ENCODE peak calls at places on chromosome 22, in four cellular contexts. One of them, this sample, is unnamed.

GRCh38 chr22:41780714-41781507 is 19.6 kb upstream of the CCDC134 start:
- DNase-seq in Kasumi-1: peak
- DNase-seq in activated T-cell treated with anti-CD3 and anti-CD28 coated beads for 24 hours: peak
- DNase-seq in AG08395: peak
- DNase-seq in this sample: no peak

GRCh38 chr22:49892226-49892899 is 25.9 kb downstream of the ALG12 start:
- DNase-seq in Kasumi-1: no peak
- DNase-seq in AG08395: no peak
- DNase-seq in activated T-cell treated with anti-CD3 and anti-CD28 coated beads for 24 hours: no peak
- DNase-seq in this sample: no peak

GRCh38 chr22:31912402-31912733 is 32.0 kb upstream of the YWHAH start:
- DNase-seq in Kasumi-1: no peak
- DNase-seq in AG08395: peak
- DNase-seq in activated T-cell treated with anti-CD3 and anti-CD28 coated beads for 24 hours: no peak
- DNase-seq in this sample: no peak

GRCh38 chr22:20031732-20032406 is 11.0 kb downstream of the TANGO2 start:
- DNase-seq in Kasumi-1: no peak
- DNase-seq in AG08395: no peak
- DNase-seq in activated T-cell treated with anti-CD3 and anti-CD28 coated beads for 24 hours: no peak
- DNase-seq in this sample: no peak

GRCh38 chr22:38187413-38188212 is 6.0 kb upstream of the PLA2G6 start:
- DNase-seq in AG08395: no peak
- DNase-seq in Kasumi-1: no peak
- DNase-seq in activated T-cell treated with anti-CD3 and anti-CD28 coated beads for 24 hours: no peak
- DNase-seq in this sample: no peak

GRCh38 chr22:19522190-19522880 is 1.9 kb downstream of the CLDN5 start:
- DNase-seq in activated T-cell treated with anti-CD3 and anti-CD28 coated beads for 24 hours: no peak
- DNase-seq in Kasumi-1: no peak
- DNase-seq in AG08395: no peak
- DNase-seq in this sample: no peak

GRCh38 chr22:37181681-37182080 is 6.4 kb downstream of the C1QTNF6 start:
- DNase-seq in Kasumi-1: no peak
- DNase-seq in AG08395: no peak
- DNase-seq in activated T-cell treated with anti-CD3 and anti-CD28 coated beads for 24 hours: no peak
- DNase-seq in this sample: no peak

GRCh38 chr22:21928048-21928447 is 24.6 kb downstream of the PPM1F start:
- DNase-seq in Kasumi-1: no peak
- DNase-seq in activated T-cell treated with anti-CD3 and anti-CD28 coated beads for 24 hours: no peak
- DNase-seq in AG08395: no peak
- DNase-seq in this sample: no peak

GRCh38 chr22:47145883-47146282 is 383.4 kb downstream of the TBC1D22A start:
- DNase-seq in Kasumi-1: no peak
- DNase-seq in AG08395: no peak
- DNase-seq in activated T-cell treated with anti-CD3 and anti-CD28 coated beads for 24 hours: no peak
- DNase-seq in this sample: no peak

GRCh38 chr22:35392357-35392756 is 7.6 kb upstream of the MCM5 start:
- DNase-seq in activated T-cell treated with anti-CD3 and anti-CD28 coated beads for 24 hours: no peak
- DNase-seq in Kasumi-1: no peak
- DNase-seq in AG08395: no peak
- DNase-seq in this sample: no peak

GRCh38 chr22:26893034-26893710 is 235.8 kb downstream of the MIAT start:
- DNase-seq in activated T-cell treated with anti-CD3 and anti-CD28 coated beads for 24 hours: no peak
- DNase-seq in Kasumi-1: no peak
- DNase-seq in AG08395: no peak
- DNase-seq in this sample: no peak

GRCh38 chr22:31618057-31618456 is 44.0 kb downstream of the PISD start:
- DNase-seq in activated T-cell treated with anti-CD3 and anti-CD28 coated beads for 24 hours: no peak
- DNase-seq in AG08395: no peak
- DNase-seq in Kasumi-1: no peak
- DNase-seq in this sample: no peak

GRCh38 chr22:48705159-48705916 is 1122.3 kb downstream of the BRD1 start:
- DNase-seq in activated T-cell treated with anti-CD3 and anti-CD28 coated beads for 24 hours: no peak
- DNase-seq in AG08395: no peak
- DNase-seq in Kasumi-1: no peak
- DNase-seq in this sample: no peak

GRCh38 chr22:33931406-33931805 is 11.1 kb upstream of the LARGE1 start:
- DNase-seq in activated T-cell treated with anti-CD3 and anti-CD28 coated beads for 24 hours: no peak
- DNase-seq in Kasumi-1: no peak
- DNase-seq in AG08395: no peak
- DNase-seq in this sample: no peak

GRCh38 chr22:49618689-49618953 is 209.1 kb downstream of the BRD1 start:
- DNase-seq in activated T-cell treated with anti-CD3 and anti-CD28 coated beads for 24 hours: no peak
- DNase-seq in Kasumi-1: no peak
- DNase-seq in AG08395: no peak
- DNase-seq in this sample: no peak

GRCh38 chr22:49212002-49212401 is 615.7 kb downstream of the BRD1 start:
- DNase-seq in activated T-cell treated with anti-CD3 and anti-CD28 coated beads for 24 hours: no peak
- DNase-seq in Kasumi-1: no peak
- DNase-seq in AG08395: no peak
- DNase-seq in this sample: no peak

GRCh38 chr22:38347944-38348750 is 30.9 kb upstream of the CSNK1E start:
- DNase-seq in AG08395: no peak
- DNase-seq in activated T-cell treated with anti-CD3 and anti-CD28 coated beads for 24 hours: no peak
- DNase-seq in Kasumi-1: no peak
- DNase-seq in this sample: no peak

GRCh38 chr22:44722611-44723010 is 20.6 kb downstream of the PRR5 start:
- DNase-seq in AG08395: no peak
- DNase-seq in activated T-cell treated with anti-CD3 and anti-CD28 coated beads for 24 hours: no peak
- DNase-seq in Kasumi-1: no peak
- DNase-seq in this sample: no peak

GRCh38 chr22:50186789-50187523 is 1.2 kb downstream of the TRABD start:
- DNase-seq in AG08395: no peak
- DNase-seq in Kasumi-1: no peak
- DNase-seq in activated T-cell treated with anti-CD3 and anti-CD28 coated beads for 24 hours: no peak
- DNase-seq in this sample: no peak

GRCh38 chr22:19878461-19879247 is 24.0 kb upstream of the GNB1L start:
- DNase-seq in activated T-cell treated with anti-CD3 and anti-CD28 coated beads for 24 hours: no peak
- DNase-seq in Kasumi-1: no peak
- DNase-seq in AG08395: peak
- DNase-seq in this sample: no peak

GRCh38 chr22:28074526-28074925 is 155.5 kb upstream of the PITPNB start:
- DNase-seq in AG08395: no peak
- DNase-seq in activated T-cell treated with anti-CD3 and anti-CD28 coated beads for 24 hours: no peak
- DNase-seq in Kasumi-1: no peak
- DNase-seq in this sample: no peak

GRCh38 chr22:20663941-20664593 is 109.8 kb upstream of the SERPIND1 start:
- DNase-seq in activated T-cell treated with anti-CD3 and anti-CD28 coated beads for 24 hours: no peak
- DNase-seq in Kasumi-1: no peak
- DNase-seq in AG08395: no peak
- DNase-seq in this sample: no peak

GRCh38 chr22:35838849-35839646 is 121.4 kb downstream of the APOL5 start:
- DNase-seq in activated T-cell treated with anti-CD3 and anti-CD28 coated beads for 24 hours: no peak
- DNase-seq in Kasumi-1: peak
- DNase-seq in AG08395: peak
- DNase-seq in this sample: no peak

GRCh38 chr22:42194953-42195352 is 64.3 kb upstream of the CYP2D6 start:
- DNase-seq in AG08395: no peak
- DNase-seq in activated T-cell treated with anti-CD3 and anti-CD28 coated beads for 24 hours: no peak
- DNase-seq in Kasumi-1: no peak
- DNase-seq in this sample: no peak

GRCh38 chr22:22087854-22088657 is 105.5 kb upstream of the TOP3B start:
- DNase-seq in Kasumi-1: no peak
- DNase-seq in AG08395: no peak
- DNase-seq in activated T-cell treated with anti-CD3 and anti-CD28 coated beads for 24 hours: no peak
- DNase-seq in this sample: no peak

GRCh38 chr22:31143537-31143936 is 3.2 kb upstream of the PLA2G3 start:
- DNase-seq in activated T-cell treated with anti-CD3 and anti-CD28 coated beads for 24 hours: no peak
- DNase-seq in AG08395: no peak
- DNase-seq in Kasumi-1: no peak
- DNase-seq in this sample: peak

GRCh38 chr22:46851311-46851710 is 88.9 kb downstream of the TBC1D22A start:
- DNase-seq in Kasumi-1: no peak
- DNase-seq in AG08395: no peak
- DNase-seq in activated T-cell treated with anti-CD3 and anti-CD28 coated beads for 24 hours: no peak
- DNase-seq in this sample: no peak

GRCh38 chr22:50299724-50300619 is 7.5 kb downstream of the PLXNB2 start:
- DNase-seq in activated T-cell treated with anti-CD3 and anti-CD28 coated beads for 24 hours: no peak
- DNase-seq in AG08395: no peak
- DNase-seq in Kasumi-1: no peak
- DNase-seq in this sample: no peak

GRCh38 chr22:18954333-18954732 is 18.2 kb upstream of the PRODH start:
- DNase-seq in AG08395: peak
- DNase-seq in Kasumi-1: peak
- DNase-seq in activated T-cell treated with anti-CD3 and anti-CD28 coated beads for 24 hours: peak
- DNase-seq in this sample: peak

GRCh38 chr22:24398409-24398808 is 29.0 kb upstream of the ADORA2A start:
- DNase-seq in Kasumi-1: no peak
- DNase-seq in activated T-cell treated with anti-CD3 and anti-CD28 coated beads for 24 hours: no peak
- DNase-seq in AG08395: no peak
- DNase-seq in this sample: no peak

This sample was measured in anterior cingulate cortex.